ENCODE peak calls at places on chromosomes 11 and 22, in six cellular contexts. One of them, this sample, is unnamed. For H3K4me1, the result is how much of the 10 kb centered on the place peaks cover.

GRCh38 chr22:21603973-21604372 is 25.8 kb downstream of the YDJC start:
- DNase-seq in transverse colon: no peak
- DNase-seq in Panc1: no peak
- DNase-seq in spleen: no peak
- DNase-seq in endothelial cell of umbilical vein: no peak
- DNase-seq in HCT116: no peak
- DNase-seq in this sample: no peak

GRCh38 chr11:62909107-62909894 is 11.9 kb downstream of the CHRM1 start:
- DNase-seq in transverse colon: peak
- DNase-seq in Panc1: no peak
- DNase-seq in spleen: no peak
- DNase-seq in endothelial cell of umbilical vein: peak
- DNase-seq in HCT116: peak
- DNase-seq in this sample: no peak

GRCh38 chr22:36026741-36027140 is 1.9 kb downstream of the RBFOX2 start:
- DNase-seq in transverse colon: no peak
- DNase-seq in Panc1: no peak
- DNase-seq in spleen: no peak
- DNase-seq in endothelial cell of umbilical vein: peak
- DNase-seq in HCT116: no peak
- DNase-seq in this sample: no peak

GRCh38 chr11:112174789-112175595 is at the start of gene BCO2:
- DNase-seq in transverse colon: peak
- DNase-seq in Panc1: peak
- DNase-seq in spleen: peak
- DNase-seq in endothelial cell of umbilical vein: peak
- DNase-seq in HCT116: peak
- DNase-seq in this sample: peak

GRCh38 chr11:10588904-10589303 is 20.4 kb upstream of the LYVE1 start:
- DNase-seq in transverse colon: no peak
- DNase-seq in Panc1: no peak
- DNase-seq in spleen: no peak
- DNase-seq in endothelial cell of umbilical vein: no peak
- DNase-seq in HCT116: no peak
- DNase-seq in this sample: no peak

GRCh38 chr22:44505796-44506354 is 7.8 kb upstream of the RTL6 start:
- DNase-seq in transverse colon: no peak
- DNase-seq in Panc1: no peak
- DNase-seq in spleen: no peak
- DNase-seq in endothelial cell of umbilical vein: no peak
- DNase-seq in HCT116: no peak
- DNase-seq in this sample: no peak

GRCh38 chr22:38243007-38243775 is 29.6 kb downstream of the TMEM184B start:
- DNase-seq in transverse colon: peak
- DNase-seq in Panc1: no peak
- DNase-seq in spleen: no peak
- DNase-seq in endothelial cell of umbilical vein: no peak
- DNase-seq in HCT116: no peak
- DNase-seq in this sample: peak

GRCh38 chr11:28107331-28107725 is 628 bp downstream of the KIF18A start:
- DNase-seq in transverse colon: no peak
- DNase-seq in Panc1: peak
- DNase-seq in spleen: no peak
- DNase-seq in endothelial cell of umbilical vein: peak
- DNase-seq in HCT116: no peak
- DNase-seq in this sample: no peak

GRCh38 chr11:17687946-17688670 is 31.3 kb upstream of the MYOD1 start:
- DNase-seq in transverse colon: no peak
- DNase-seq in Panc1: no peak
- DNase-seq in spleen: no peak
- DNase-seq in endothelial cell of umbilical vein: no peak
- DNase-seq in HCT116: no peak
- DNase-seq in this sample: no peak

GRCh38 chr22:42970029-42970428 is 44.9 kb downstream of the PACSIN2 start:
- DNase-seq in transverse colon: no peak
- DNase-seq in Panc1: no peak
- DNase-seq in spleen: no peak
- DNase-seq in endothelial cell of umbilical vein: no peak
- DNase-seq in HCT116: no peak
- DNase-seq in this sample: peak

GRCh38 chr11:13384837-13385417 is 78.1 kb downstream of the BTBD10 start:
- DNase-seq in transverse colon: peak
- DNase-seq in Panc1: peak
- DNase-seq in spleen: no peak
- DNase-seq in endothelial cell of umbilical vein: peak
- DNase-seq in HCT116: peak
- DNase-seq in this sample: no peak

GRCh38 chr11:75240381-75241035 is at the start of gene TPBGL:
- DNase-seq in transverse colon: no peak
- DNase-seq in Panc1: no peak
- DNase-seq in spleen: peak
- DNase-seq in endothelial cell of umbilical vein: no peak
- DNase-seq in HCT116: no peak
- DNase-seq in this sample: no peak

GRCh38 chr22:19929586-19930302 is 11.8 kb upstream of the COMT start:
- DNase-seq in transverse colon: no peak
- DNase-seq in Panc1: no peak
- DNase-seq in spleen: peak
- DNase-seq in endothelial cell of umbilical vein: no peak
- DNase-seq in HCT116: no peak
- DNase-seq in this sample: no peak

GRCh38 chr11:129643031-129643721 is 172.5 kb upstream of the TMEM45B start:
- DNase-seq in transverse colon: no peak
- DNase-seq in Panc1: no peak
- DNase-seq in spleen: no peak
- DNase-seq in endothelial cell of umbilical vein: no peak
- DNase-seq in HCT116: no peak
- DNase-seq in this sample: no peak

DNA sequence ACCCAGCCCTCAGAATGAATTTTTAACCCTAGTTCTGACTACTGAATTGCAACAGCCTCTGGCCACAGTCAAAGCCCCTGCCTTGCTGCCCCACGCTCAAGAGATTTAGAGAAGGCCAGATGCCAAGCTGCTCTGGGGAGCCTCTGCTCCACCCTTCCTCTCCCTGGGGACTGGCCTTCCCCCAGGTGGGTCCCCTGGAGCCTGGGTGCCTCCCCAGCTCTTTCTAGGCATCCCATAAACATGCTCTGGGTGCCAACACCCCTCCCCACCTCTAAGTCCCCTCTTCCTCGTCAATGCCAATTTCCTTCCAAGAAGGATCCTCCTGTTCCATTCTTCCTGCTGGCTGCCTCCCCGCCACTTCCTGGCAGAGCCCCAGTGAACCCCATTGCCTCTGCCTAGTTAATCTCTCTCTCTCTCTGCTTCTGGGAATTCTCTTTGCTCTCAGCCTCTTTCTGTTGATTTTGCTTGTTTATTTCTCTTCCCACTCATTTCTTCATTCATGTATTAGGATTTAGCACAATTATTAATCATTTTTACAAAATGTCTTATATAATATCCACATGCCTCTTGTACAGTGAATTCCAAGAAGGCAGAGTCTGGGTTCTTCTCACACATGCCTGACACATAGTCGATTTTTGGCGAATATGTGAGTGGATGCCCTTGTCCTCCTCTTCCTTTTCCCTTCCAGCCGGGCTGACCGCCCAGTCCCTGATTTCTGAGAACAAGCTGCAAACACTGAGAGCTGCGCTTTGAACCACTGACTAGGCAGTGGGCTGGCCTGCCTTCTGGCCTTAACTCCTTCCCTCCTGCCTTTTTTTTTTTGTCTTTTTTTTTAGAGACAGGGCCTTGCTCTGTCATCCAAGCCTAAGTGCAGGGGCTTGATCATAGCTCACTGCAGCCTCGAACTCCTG is 17.5 kb downstream of the UQCR10 start:
- DNase-seq in transverse colon: no peak
- DNase-seq in Panc1: no peak
- DNase-seq in spleen: no peak
- DNase-seq in endothelial cell of umbilical vein: no peak
- DNase-seq in HCT116: no peak
- DNase-seq in this sample: no peak
- H3K4me1 ChIP-seq in transverse colon: under half
- H3K4me1 ChIP-seq in Panc1: under half
- H3K4me1 ChIP-seq in spleen: under half
- H3K4me1 ChIP-seq in endothelial cell of umbilical vein: under half
- H3K4me1 ChIP-seq in HCT116: under half
- H3K4me1 ChIP-seq in this sample: under half

GRCh38 chr11:57758174-57758573 is 3.4 kb upstream of the CTNND1 start:
- DNase-seq in transverse colon: no peak
- DNase-seq in Panc1: no peak
- DNase-seq in spleen: no peak
- DNase-seq in endothelial cell of umbilical vein: no peak
- DNase-seq in HCT116: no peak
- DNase-seq in this sample: no peak
- H3K4me3 ChIP-seq in transverse colon: no peak
- H3K4me3 ChIP-seq in Panc1: no peak
- H3K4me3 ChIP-seq in spleen: no peak
- H3K4me3 ChIP-seq in endothelial cell of umbilical vein: no peak
- H3K4me3 ChIP-seq in HCT116: no peak
- H3K4me3 ChIP-seq in this sample: no peak

GRCh38 chr11:109071712-109072524 is 350.1 kb upstream of the C11orf87 start:
- DNase-seq in transverse colon: no peak
- DNase-seq in Panc1: no peak
- DNase-seq in spleen: no peak
- DNase-seq in endothelial cell of umbilical vein: no peak
- DNase-seq in HCT116: no peak
- DNase-seq in this sample: no peak
- TF ChIP-seq POLR2AphosphoS5 in transverse colon: no peak
- TF ChIP-seq POLR2AphosphoS5 in Panc1: no peak
- TF ChIP-seq POLR2AphosphoS5 in spleen: no peak
- TF ChIP-seq POLR2AphosphoS5 in endothelial cell of umbilical vein: no peak
- TF ChIP-seq POLR2AphosphoS5 in HCT116: no peak
- TF ChIP-seq POLR2AphosphoS5 in this sample: no peak

GRCh38 chr11:697028-697491 is 1.4 kb downstream of the TMEM80 start:
- DNase-seq in transverse colon: no peak
- DNase-seq in Panc1: no peak
- DNase-seq in spleen: no peak
- DNase-seq in endothelial cell of umbilical vein: no peak
- DNase-seq in HCT116: no peak
- DNase-seq in this sample: no peak

GRCh38 chr11:695332-695605 is 247 bp upstream of the DEAF1 start:
- DNase-seq in transverse colon: no peak
- DNase-seq in Panc1: no peak
- DNase-seq in spleen: no peak
- DNase-seq in endothelial cell of umbilical vein: no peak
- DNase-seq in HCT116: no peak
- DNase-seq in this sample: no peak

GRCh38 chr11:693887-694562 is 997 bp downstream of the DEAF1 start:
- DNase-seq in transverse colon: peak
- DNase-seq in Panc1: no peak
- DNase-seq in spleen: peak
- DNase-seq in endothelial cell of umbilical vein: no peak
- DNase-seq in HCT116: no peak
- DNase-seq in this sample: no peak

GRCh38 chr11:694563-695331 is at the start of gene DEAF1:
- DNase-seq in transverse colon: peak
- DNase-seq in Panc1: peak
- DNase-seq in spleen: peak
- DNase-seq in endothelial cell of umbilical vein: peak
- DNase-seq in HCT116: peak
- DNase-seq in this sample: peak

DNA sequence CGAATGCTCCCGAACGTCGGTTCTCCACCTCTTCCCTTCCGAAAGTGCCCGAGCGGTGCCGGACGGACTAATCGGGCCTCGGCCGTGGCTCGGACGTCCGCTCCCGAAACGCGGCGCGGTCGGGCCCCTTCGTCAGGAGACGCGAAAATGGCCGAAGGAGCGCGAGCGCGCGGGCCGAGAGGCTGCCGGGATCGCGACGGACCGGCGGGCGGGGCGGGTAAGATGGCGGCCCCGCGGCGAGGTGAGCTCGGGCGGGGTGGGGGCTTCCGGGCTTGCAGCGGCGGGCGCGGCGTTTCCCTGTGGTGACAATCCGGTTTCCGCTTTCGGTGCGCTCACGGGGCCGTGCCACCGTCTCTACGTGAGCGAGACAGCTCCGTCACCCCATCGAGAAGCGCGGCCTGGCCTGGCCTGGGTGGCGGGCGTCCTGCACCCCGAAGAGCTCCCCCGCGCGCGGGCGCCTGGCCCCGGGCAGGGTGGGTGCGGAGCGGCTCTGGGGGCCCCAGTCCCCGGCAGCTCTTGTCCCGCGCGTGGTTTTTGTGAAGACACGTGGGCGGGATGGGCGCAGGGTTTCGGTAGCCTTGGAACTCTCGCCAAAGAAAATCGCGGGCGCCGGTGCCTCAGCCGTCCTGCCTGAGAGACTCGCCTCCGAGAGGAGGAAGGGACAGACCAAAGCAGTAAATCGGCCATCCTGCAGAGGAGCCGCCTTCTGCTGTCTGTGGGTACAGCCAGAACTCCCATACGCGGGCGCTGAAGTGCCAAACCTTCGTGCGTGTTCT is at the start of gene TMEM80:
- DNase-seq in transverse colon: peak
- DNase-seq in Panc1: peak
- DNase-seq in spleen: peak
- DNase-seq in endothelial cell of umbilical vein: peak
- DNase-seq in HCT116: peak
- DNase-seq in this sample: peak
- H3K4me1 ChIP-seq in transverse colon: under half
- H3K4me1 ChIP-seq in Panc1: half or more
- H3K4me1 ChIP-seq in spleen: under half
- H3K4me1 ChIP-seq in endothelial cell of umbilical vein: under half
- H3K4me1 ChIP-seq in HCT116: under half
- H3K4me1 ChIP-seq in this sample: under half

GRCh38 chr22:37176464-37177061 is 11.5 kb downstream of the C1QTNF6 start:
- DNase-seq in transverse colon: peak
- DNase-seq in Panc1: no peak
- DNase-seq in spleen: peak
- DNase-seq in endothelial cell of umbilical vein: peak
- DNase-seq in HCT116: no peak
- DNase-seq in this sample: no peak
- H3K4me3 ChIP-seq in transverse colon: no peak
- H3K4me3 ChIP-seq in Panc1: no peak
- H3K4me3 ChIP-seq in spleen: peak
- H3K4me3 ChIP-seq in endothelial cell of umbilical vein: no peak
- H3K4me3 ChIP-seq in HCT116: no peak
- H3K4me3 ChIP-seq in this sample: no peak

This sample was measured in upper lobe of left lung.